ENCODE peak calls at places on chromosomes 7 and 10, in ten cellular contexts. N is T-helper 9 cell, J is amygdala, E is LoVo, M is AG08395, A is CD14-positive monocyte, I is fibroblast of pulmonary artery, D is iPS DF 19.7, W is GM23338, Q is GM12878. H is an unnamed sample.

GRCh38 chr10:3786295-3786981 is 1.4 kb upstream of the KLF6 start:
- DNase-seq in M (no peak), Q (no peak), D (no peak), J (no peak), W (peak), I (peak), A (no peak), N (no peak), E (peak), H (no peak)

GRCh38 chr10:122435212-122435827 is 19.1 kb upstream of the ARMS2 start:
- DNase-seq in W (peak), J (no peak), E (peak), Q (no peak), M (peak), D (no peak), A (no peak), N (no peak), I (peak), H (no peak)

GRCh38 chr10:62384057-62384446 is 9.9 kb downstream of the ZNF365 start:
- DNase-seq in I (peak), N (peak), Q (peak), A (no peak), M (peak), W (no peak), E (peak), D (no peak), J (no peak), H (peak)

GRCh38 chr10:60441515-60441914 is 51.8 kb upstream of the ANK3 start:
- DNase-seq in W (no peak), A (no peak), N (no peak), I (peak), Q (no peak), D (no peak), J (no peak), E (no peak), M (no peak), H (no peak)

GRCh38 chr7:139328375-139328774 is 12.8 kb upstream of the FMC1 start:
- DNase-seq in Q (no peak), D (no peak), N (no peak), J (no peak), E (no peak), A (no peak), I (peak), M (peak), W (no peak), H (no peak)

GRCh38 chr7:99407849-99408346 is 499 bp downstream of the PDAP1 start:
- DNase-seq in W (peak), A (no peak), M (peak), Q (no peak), D (no peak), I (peak), E (peak), J (no peak), N (peak), H (no peak)

GRCh38 chr7:141674702-141675101 is 27.3 kb downstream of the DENND11 start:
- DNase-seq in A (no peak), M (no peak), J (no peak), Q (no peak), N (no peak), W (peak), I (no peak), E (no peak), D (no peak), H (no peak)

GRCh38 chr7:104922187-104923009 is 91.6 kb upstream of the KMT2E start:
- DNase-seq in J (no peak), W (no peak), D (no peak), I (peak), A (no peak), N (no peak), E (no peak), Q (no peak), M (no peak), H (no peak)

GRCh38 chr7:112167144-112167543 is 39.1 kb downstream of the DOCK4 start:
- DNase-seq in W (no peak), E (no peak), Q (no peak), J (no peak), A (no peak), D (no peak), N (no peak), M (no peak), I (no peak), H (no peak)

GRCh38 chr10:69685802-69686585 is 55.9 kb downstream of the FAM241B start:
- DNase-seq in J (no peak), W (no peak), E (no peak), N (no peak), A (no peak), Q (no peak), I (peak), M (no peak), D (no peak), H (no peak)